ENCODE peak calls at places on chromosomes 4 and X, in six cellular contexts. G, N, P, T, F and Y are unnamed samples.

GRCh38 chr4:90099795-90100194 is 27.4 kb upstream of the CCSER1 start:
- DNase-seq in G (no peak), N (no peak), P (no peak), T (no peak), F (no peak), Y (no peak)

GRCh38 chr4:40309250-40309774 is 25.8 kb upstream of the CHRNA9 start:
- DNase-seq in G (peak; percentile 67), N (peak; percentile 94), P (peak; percentile 87), T (peak; percentile 93), F (peak; percentile 94), Y (no peak)

GRCh38 chrX:150958177-150958576 is 25.0 kb upstream of the HMGB3 start:
- DNase-seq in G (no peak), N (no peak), P (no peak), T (no peak), F (no peak), Y (no peak)

GRCh38 chr4:183324619-183325018 is 2.4 kb upstream of the CLDN24 start:
- DNase-seq in G (no peak), N (no peak), P (no peak), T (no peak), F (no peak), Y (no peak)

GRCh38 chr4:92447265-92447905 is 143.6 kb downstream of the GRID2 start:
- DNase-seq in G (no peak), N (no peak), P (no peak), T (no peak), F (no peak), Y (no peak)

GRCh38 chr4:52968696-52969095 is 106.6 kb downstream of the RASL11B start:
- DNase-seq in G (no peak), N (no peak), P (no peak), T (no peak), F (no peak), Y (no peak)

GRCh38 chrX:153761863-153762262 is 2.2 kb upstream of the PLXNB3 start:
- DNase-seq in G (no peak), N (no peak), P (peak; percentile 31), T (no peak), F (peak; percentile 45), Y (no peak)

GRCh38 chrX:103688949-103689348 is 2.5 kb upstream of the MORF4L2 start:
- DNase-seq in G (peak; percentile 25), N (peak; percentile 8), P (no peak), T (no peak), F (no peak), Y (peak; percentile 20)

GRCh38 chr4:478373-478772 is 20.6 kb downstream of the ZNF721 start:
- DNase-seq in G (no peak), N (no peak), P (no peak), T (no peak), F (no peak), Y (peak; percentile 9)